ENCODE peak calls at places on chromosomes 4 and X, in ten cellular contexts. Q is tibial artery; W is colonic mucosa; N is kidney; D is naive thymus-derived CD4-positive, alpha-beta T cell; O is brain microvascular endothelial cell; G is suprapubic skin; B is neuronal stem cell; U is pancreas; E is thoracic aorta. M is an unnamed sample.
A peak's percentile ranks its signal among the peaks of the same experiment; 100 is the strongest.

GRCh38 chrX:11663875-11664210 is 1.9 kb downstream of the ARHGAP6 start:
- DNase-seq in Q (no peak), W (no peak), N (no peak), D (no peak), O (no peak), G (no peak), B (no peak), U (no peak), E (no peak), M (no peak)

GRCh38 chr4:146292508-146292907 is 78.2 kb downstream of the REELD1 start:
- DNase-seq in Q (no peak), W (no peak), N (no peak), D (no peak), O (no peak), G (no peak), B (no peak), U (no peak), E (no peak), M (no peak)

GRCh38 chr4:184887333-184887732 is 61.6 kb upstream of the ACSL1 start:
- DNase-seq in Q (no peak), W (no peak), N (no peak), D (no peak), O (no peak), G (no peak), B (no peak), U (no peak), E (no peak), M (no peak)

GRCh38 chrX:1452497-1453389 is at the start of gene ASMTL:
- DNase-seq in Q (peak; percentile 100), W (peak; percentile 100), N (peak; percentile 100), D (peak; percentile 99), O (peak; percentile 97), G (peak; percentile 100), B (peak; percentile 100), U (peak; percentile 99), E (peak; percentile 99), M (no peak)

GRCh38 chr4:151960449-151961246 is 199.8 kb upstream of the GATB start:
- DNase-seq in Q (no peak), W (no peak), N (no peak), D (no peak), O (no peak), G (no peak), B (no peak), U (no peak), E (no peak), M (no peak)

GRCh38 chrX:109487640-109488039 is 5.8 kb upstream of the GUCY2F start:
- DNase-seq in Q (no peak), W (no peak), N (no peak), D (no peak), O (no peak), G (no peak), B (no peak), U (no peak), E (no peak), M (no peak)

GRCh38 chr4:84606645-84607044 is 23.7 kb downstream of the CDS1 start:
- DNase-seq in Q (no peak), W (no peak), N (no peak), D (no peak), O (no peak), G (no peak), B (no peak), U (no peak), E (no peak), M (no peak)

GRCh38 chrX:53294024-53294648 is 12.8 kb upstream of the IQSEC2 start:
- DNase-seq in Q (no peak), W (no peak), N (peak; percentile 6), D (no peak), O (peak; percentile 7), G (no peak), B (no peak), U (no peak), E (no peak), M (no peak)

GRCh38 chrX:129462707-129463106 is 60.6 kb downstream of the SMARCA1 start:
- DNase-seq in Q (no peak), W (no peak), N (no peak), D (no peak), O (no peak), G (no peak), B (no peak), U (no peak), E (no peak), M (no peak)

GRCh38 chr4:168021666-168022065 is 70.7 kb upstream of the ANXA10 start:
- DNase-seq in Q (no peak), W (no peak), N (no peak), D (no peak), O (peak; percentile 27), G (no peak), B (no peak), U (no peak), E (no peak), M (no peak)

GRCh38 chrX:13483773-13484172 is 85.6 kb upstream of the EGFL6 start:
- DNase-seq in Q (no peak), W (no peak), N (no peak), D (no peak), O (no peak), G (no peak), B (no peak), U (no peak), E (no peak), M (no peak)

GRCh38 chr4:168871686-168872085 is 138.4 kb downstream of the CBR4 start:
- DNase-seq in Q (no peak), W (no peak), N (no peak), D (no peak), O (no peak), G (no peak), B (no peak), U (no peak), E (no peak), M (no peak)

GRCh38 chr4:40295572-40295971 is 39.6 kb upstream of the CHRNA9 start:
- DNase-seq in Q (no peak), W (no peak), N (no peak), D (no peak), O (no peak), G (no peak), B (no peak), U (no peak), E (no peak), M (no peak)

GRCh38 chr4:117491531-117491930 is 406.2 kb upstream of the TRAM1L1 start:
- DNase-seq in Q (no peak), W (no peak), N (no peak), D (no peak), O (no peak), G (no peak), B (no peak), U (no peak), E (no peak), M (no peak)

GRCh38 chr4:145909773-145910172 is 28.9 kb downstream of the ZNF827 start:
- DNase-seq in Q (no peak), W (peak; percentile 77), N (no peak), D (no peak), O (no peak), G (no peak), B (no peak), U (no peak), E (no peak), M (no peak)

GRCh38 chr4:62387808-62388207 is 1187.7 kb downstream of the ADGRL3 start:
- DNase-seq in Q (no peak), W (no peak), N (no peak), D (no peak), O (no peak), G (no peak), B (no peak), U (no peak), E (no peak), M (no peak)

GRCh38 chrX:10325606-10326005 is 168.8 kb downstream of the CLCN4 start:
- DNase-seq in Q (no peak), W (no peak), N (no peak), D (no peak), O (peak; percentile 7), G (no peak), B (no peak), U (no peak), E (no peak), M (no peak)

GRCh38 chr4:6454112-6454910 is 18.1 kb downstream of the PPP2R2C start:
- DNase-seq in Q (no peak), W (no peak), N (no peak), D (no peak), O (no peak), G (no peak), B (no peak), U (no peak), E (no peak), M (no peak)
- H3K27ac ChIP-seq in Q (no peak overlapping the region), W (no peak overlapping the region), N (no peak overlapping the region), D (no peak overlapping the region), O (no peak overlapping the region), G (no peak overlapping the region), B (no peak overlapping the region), U (no peak overlapping the region), E (no peak overlapping the region), M (no peak overlapping the region)

DNA sequence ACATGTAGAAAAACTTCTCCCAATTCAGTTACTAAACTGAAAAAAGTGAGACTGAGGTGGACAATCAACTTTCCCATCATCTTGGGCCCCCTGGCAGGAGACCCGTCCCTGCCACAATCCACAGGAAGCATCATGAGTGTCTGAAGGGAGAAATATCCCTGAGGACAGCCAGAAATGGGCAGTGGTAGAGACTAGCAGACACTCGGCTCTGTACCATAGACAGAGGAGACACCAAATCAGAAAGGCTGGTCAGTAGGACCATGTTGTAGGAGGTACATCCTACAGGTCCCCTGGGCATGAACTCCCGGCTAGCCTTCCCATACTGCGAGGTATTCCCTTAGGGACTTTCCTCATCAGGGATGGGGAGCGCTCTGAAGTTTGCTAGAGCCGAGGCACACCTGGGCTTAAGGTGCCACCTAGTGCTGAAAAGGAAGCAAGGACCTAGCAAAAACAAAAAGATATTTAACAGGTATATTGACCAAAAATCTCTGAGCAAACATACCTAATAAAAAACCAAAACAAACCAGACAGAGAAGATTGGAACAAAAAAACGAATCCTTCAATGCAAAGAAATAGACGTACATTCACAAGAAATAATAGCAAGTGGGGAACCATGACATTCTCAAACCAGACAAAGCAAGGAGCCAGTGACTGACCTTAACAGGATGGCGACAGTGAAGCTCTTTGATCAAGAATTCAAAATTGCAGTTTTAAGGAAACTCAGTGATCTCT is 55.6 kb downstream of the HAUS3 start:
- DNase-seq in Q (no peak), W (no peak), N (no peak), D (no peak), O (no peak), G (no peak), B (no peak), U (peak; percentile 35), E (no peak), M (no peak)
- H3K27ac ChIP-seq in Q (no peak overlapping the region), W (no peak overlapping the region), N (no peak overlapping the region), D (no peak overlapping the region), O (no peak overlapping the region), G (no peak overlapping the region), B (no peak overlapping the region), U (no peak overlapping the region), E (no peak overlapping the region), M (no peak overlapping the region)

DNA sequence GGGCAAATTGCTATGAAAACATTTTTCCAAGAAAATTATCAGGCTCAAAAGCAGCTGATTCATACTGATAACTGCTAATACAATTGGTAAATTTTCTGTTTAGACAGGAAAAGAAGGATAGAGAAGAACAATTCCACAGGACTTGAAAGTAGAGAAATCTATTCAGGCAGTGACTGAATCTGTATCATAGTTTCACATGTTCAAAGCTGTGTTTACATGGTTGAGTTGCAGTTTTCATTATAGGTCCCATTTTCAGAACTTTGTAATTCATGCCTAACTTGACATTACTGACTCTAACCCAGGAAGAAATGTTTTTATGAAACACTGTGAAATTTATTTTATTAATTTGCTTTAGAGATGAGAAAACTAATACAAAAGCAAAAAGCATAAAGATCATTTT is 43.2 kb upstream of the SEC24B start:
- DNase-seq in Q (no peak), W (no peak), N (no peak), D (no peak), O (no peak), G (no peak), B (no peak), U (no peak), E (no peak), M (no peak)
- H3K27ac ChIP-seq in Q (no peak overlapping the region), W (no peak overlapping the region), N (no peak overlapping the region), D (no peak overlapping the region), O (no peak overlapping the region), G (no peak overlapping the region), B (no peak overlapping the region), U (no peak overlapping the region), E (no peak overlapping the region), M (no peak overlapping the region)

GRCh38 chr4:118798658-118799057 is 37.3 kb downstream of the SEC24D start:
- DNase-seq in Q (no peak), W (no peak), N (no peak), D (no peak), O (no peak), G (no peak), B (no peak), U (no peak), E (no peak), M (no peak)
- H3K27ac ChIP-seq in Q (no peak overlapping the region), W (no peak overlapping the region), N (no peak overlapping the region), D (no peak overlapping the region), O (no peak overlapping the region), G (no peak overlapping the region), B (no peak overlapping the region), U (no peak overlapping the region), E (no peak overlapping the region), M (no peak overlapping the region)